ENCODE peak calls at places on chromosomes 13 and 19, in six cellular contexts. G is thoracic aorta, Q is fibroblast of the aortic adventitia, C is tibial artery, B is hepatocyte, F is fibroblast of pulmonary artery. K is an unnamed sample.
A peak's percentile ranks its signal among the peaks of the same experiment; 100 is the strongest.

GRCh38 chr13:67296511-67296910 is 66.4 kb upstream of the PCDH9 start:
- DNase-seq in G (no peak), Q (peak; percentile 9), C (no peak), B (no peak), F (no peak), K (no peak)

GRCh38 chr19:18939922-18940775 is 868 bp downstream of the HOMER3 start:
- DNase-seq in G (no peak), Q (peak; percentile 40), C (peak; percentile 83), B (peak; percentile 65), F (peak; percentile 33), K (no peak)

GRCh38 chr19:39408392-39409206 is 2.0 kb downstream of the ZFP36 start:
- DNase-seq in G (no peak), Q (peak; percentile 59), C (no peak), B (peak; percentile 66), F (peak; percentile 66), K (no peak)

GRCh38 chr13:39602614-39603366 is at the start of gene LHFPL6:
- DNase-seq in G (peak; percentile 64), Q (peak; percentile 71), C (peak; percentile 93), B (peak; percentile 87), F (peak; percentile 81), K (peak; percentile 21)

GRCh38 chr19:53980553-53981407 is 10.7 kb upstream of the CACNG6 start:
- DNase-seq in G (no peak), Q (peak; percentile 96), C (no peak), B (peak; percentile 67), F (peak; percentile 93), K (no peak)

GRCh38 chr19:3003046-3003445 is 25.7 kb downstream of the TLE6 start:
- DNase-seq in G (no peak), Q (no peak), C (no peak), B (no peak), F (no peak), K (no peak)

GRCh38 chr13:36999054-36999927 is at the start of gene ALG5:
- DNase-seq in G (peak; percentile 47), Q (peak; percentile 83), C (peak; percentile 92), B (peak; percentile 95), F (peak; percentile 89), K (peak; percentile 59)

GRCh38 chr19:36685835-36686234 is 1.6 kb upstream of the ZNF567 start:
- DNase-seq in G (no peak), Q (no peak), C (no peak), B (no peak), F (no peak), K (no peak)

GRCh38 chr19:49421039-49421877 is 2.0 kb downstream of the PTH2 start:
- DNase-seq in G (no peak), Q (peak; percentile 63), C (no peak), B (peak; percentile 49), F (peak; percentile 72), K (no peak)
- H3K4me3 ChIP-seq in G (peak overlapping the region; percentile 25), Q (peak overlapping the region; percentile 25), C (no peak overlapping the region), B (no peak overlapping the region), F (no peak overlapping the region), K (no peak overlapping the region)

GRCh38 chr19:45404557-45405434 is at the start of gene PPP1R13L:
- DNase-seq in G (peak; percentile 36), Q (peak; percentile 63), C (peak; percentile 93), B (peak; percentile 91), F (peak; percentile 85), K (no peak)

GRCh38 chr19:45403781-45404556 is 900 bp downstream of the PPP1R13L start:
- DNase-seq in G (no peak), Q (no peak), C (no peak), B (peak; percentile 79), F (peak; percentile 39), K (no peak)

GRCh38 chr19:45401815-45402468 is 2.9 kb downstream of the PPP1R13L start:
- DNase-seq in G (no peak), Q (no peak), C (no peak), B (no peak), F (peak; percentile 36), K (no peak)

GRCh38 chr19:45403272-45403671 is 1.6 kb downstream of the PPP1R13L start:
- DNase-seq in G (no peak), Q (no peak), C (no peak), B (no peak), F (no peak), K (no peak)

GRCh38 chr19:45402469-45403070 is 2.3 kb downstream of the PPP1R13L start:
- DNase-seq in G (no peak), Q (no peak), C (no peak), B (peak; percentile 82), F (no peak), K (no peak)
- TF ChIP-seq CTCF in G (peak; percentile 46), Q (peak; percentile 29), C (no peak), B (peak; percentile 53), F (no peak), K (peak; percentile 67)

GRCh38 chr19:42224940-42225717 is 5.0 kb downstream of the ZNF526 start:
- DNase-seq in G (no peak), Q (no peak), C (no peak), B (no peak), F (no peak), K (no peak)
- H3K4me3 ChIP-seq in G (no peak overlapping the region), Q (no peak overlapping the region), C (no peak overlapping the region), B (no peak overlapping the region), F (no peak overlapping the region), K (no peak overlapping the region)

GRCh38 chr13:26999499-26999898 is 172.1 kb downstream of the USP12 start:
- DNase-seq in G (no peak), Q (no peak), C (no peak), B (no peak), F (no peak), K (no peak)
- TF ChIP-seq CTCF in G (no peak), Q (no peak), C (no peak), B (no peak), F (no peak), K (no peak)

GRCh38 chr13:32041429-32041828 is 9.9 kb downstream of the FRY start:
- DNase-seq in G (no peak), Q (no peak), C (no peak), B (no peak), F (no peak), K (peak; percentile 35)
- H3K4me3 ChIP-seq in G (no peak overlapping the region), Q (no peak overlapping the region), C (no peak overlapping the region), B (no peak overlapping the region), F (no peak overlapping the region), K (no peak overlapping the region)

GRCh38 chr19:55080915-55081772 is 5.5 kb downstream of the EPS8L1 start:
- DNase-seq in G (no peak), Q (peak; percentile 36), C (no peak), B (peak; percentile 87), F (peak; percentile 70), K (peak; percentile 57)
- TF ChIP-seq CTCF in G (no peak), Q (no peak), C (no peak), B (no peak), F (no peak), K (no peak)

GRCh38 chr19:1037553-1038115 is 2.3 kb upstream of the ABCA7 start:
- DNase-seq in G (no peak), Q (no peak), C (no peak), B (no peak), F (no peak), K (no peak)

GRCh38 chr19:1039646-1040475 is at the start of gene ABCA7:
- DNase-seq in G (peak; percentile 85), Q (peak; percentile 97), C (peak; percentile 98), B (peak; percentile 98), F (peak; percentile 98), K (peak; percentile 95)

GRCh38 chr19:1041272-1041834 is 1.4 kb downstream of the ABCA7 start:
- DNase-seq in G (no peak), Q (no peak), C (no peak), B (no peak), F (no peak), K (no peak)

GRCh38 chr19:1040476-1041271 is 767 bp downstream of the ABCA7 start:
- DNase-seq in G (no peak), Q (peak; percentile 93), C (peak; percentile 90), B (peak; percentile 90), F (peak; percentile 94), K (peak; percentile 94)

DNA sequence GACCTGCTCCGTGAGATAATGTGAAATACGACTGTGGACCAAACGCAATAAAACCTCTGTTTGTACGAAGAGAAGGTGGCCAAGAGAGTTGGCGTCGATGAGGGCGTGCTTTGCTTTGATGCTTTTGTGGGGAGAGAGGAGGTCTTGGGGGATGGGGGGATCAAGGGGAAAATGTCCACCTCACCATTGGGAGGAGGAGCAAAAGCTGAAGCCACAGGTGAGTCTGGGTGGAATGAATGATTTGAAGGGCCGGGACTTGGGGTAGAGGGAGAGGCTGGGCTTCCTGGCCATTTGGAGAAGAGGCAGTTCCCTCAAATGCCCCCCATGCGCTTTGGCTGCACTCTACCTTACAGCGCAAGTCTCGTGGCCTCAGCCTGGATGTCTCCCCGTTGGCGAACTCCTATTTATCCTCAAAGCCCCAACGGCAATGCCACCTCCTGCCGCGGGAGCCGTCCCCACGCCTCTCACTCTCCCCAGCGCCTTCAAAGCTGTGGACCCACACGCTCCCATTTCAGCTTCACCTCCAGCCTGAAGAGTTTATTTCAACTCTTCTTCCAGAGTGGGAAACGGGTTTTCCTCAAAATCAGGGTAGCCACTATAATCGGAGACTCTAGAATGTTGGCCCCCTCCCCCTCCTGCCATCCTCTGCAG is 787 bp upstream of the ABCA7 start:
- DNase-seq in G (no peak), Q (no peak), C (no peak), B (no peak), F (no peak), K (no peak)
- H3K4me3 ChIP-seq in G (peak overlapping the region; percentile 80), Q (no peak overlapping the region), C (peak overlapping the region; percentile 48), B (no peak overlapping the region), F (peak overlapping the region; percentile 70), K (peak overlapping the region; percentile 86)

K was measured in GM12864.